ENCODE peak calls at places on chromosomes 5 and 9, in eight cellular contexts. O is T follicular helper cell; F is HFFc6; H is natural killer cell treated with Interleukin-12 subunit alpha and Interleukin-12 subunit beta and Interleukin-15 and Interleukin-18, amount 100 ng/mL, for 72 hours; C is CD8-positive, alpha-beta memory T cell; D is activated effector memory CD4-positive, alpha-beta T cell treated with anti-CD3 and anti-CD28 coated beads, Interleukin-2, amount 50 U/mL, for 16 hours; X is dermis microvascular lymphatic vessel endothelial cell; P is iris pigment epithelial cell. T is an unnamed sample.

GRCh38 chr9:34158362-34158869 is 20.4 kb upstream of the UBAP1 start:
- DNase-seq in O (no peak), F (peak; percentile 74), H (no peak), C (no peak), D (no peak), X (no peak), P (peak; percentile 89), T (no peak)

GRCh38 chr9:22216730-22217160 is 207.6 kb upstream of the CDKN2B start:
- DNase-seq in O (no peak), F (peak; percentile 72), H (no peak), C (no peak), D (no peak), X (no peak), P (peak; percentile 75), T (no peak)

GRCh38 chr5:33994845-33995244 is 10.4 kb upstream of the SLC45A2 start:
- DNase-seq in O (no peak), F (peak; percentile 57), H (no peak), C (no peak), D (no peak), X (no peak), P (peak; percentile 37), T (no peak)

GRCh38 chr9:106945727-106946690 is 83.0 kb downstream of the ZNF462 start:
- DNase-seq in O (no peak), F (peak; percentile 82), H (no peak), C (no peak), D (no peak), X (no peak), P (peak; percentile 90), T (no peak)

GRCh38 chr5:143652104-143652700 is 159.8 kb upstream of the HMHB1 start:
- DNase-seq in O (no peak), F (no peak), H (no peak), C (no peak), D (no peak), X (no peak), P (peak; percentile 42), T (no peak)

GRCh38 chr5:170416526-170416925 is 27.4 kb upstream of the KCNMB1 start:
- DNase-seq in O (no peak), F (no peak), H (no peak), C (no peak), D (no peak), X (no peak), P (no peak), T (no peak)

GRCh38 chr5:180081481-180081880 is 9.9 kb upstream of the RNF130 start:
- DNase-seq in O (no peak), F (no peak), H (no peak), C (no peak), D (no peak), X (no peak), P (no peak), T (no peak)

GRCh38 chr9:33867747-33868429 is 50.9 kb downstream of the UBE2R2 start:
- DNase-seq in O (no peak), F (peak; percentile 11), H (no peak), C (no peak), D (no peak), X (no peak), P (no peak), T (no peak)

GRCh38 chr5:124746252-124746915 is at the start of gene ZNF608:
- DNase-seq in O (no peak), F (no peak), H (no peak), C (no peak), D (no peak), X (peak; percentile 54), P (peak; percentile 77), T (no peak)

GRCh38 chr9:129611302-129611800 is 9.6 kb downstream of the C9orf50 start:
- DNase-seq in O (no peak), F (no peak), H (no peak), C (no peak), D (no peak), X (no peak), P (no peak), T (no peak)

GRCh38 chr5:139037732-139038131 is 160.4 kb downstream of the SIL1 start:
- DNase-seq in O (no peak), F (no peak), H (no peak), C (no peak), D (no peak), X (no peak), P (peak; percentile 20), T (no peak)

GRCh38 chr9:38068616-38068865 is 486 bp downstream of the SHB start:
- DNase-seq in O (no peak), F (no peak), H (no peak), C (no peak), D (no peak), X (no peak), P (peak; percentile 74), T (no peak)

GRCh38 chr5:173984218-173984617 is 4.8 kb upstream of the C5orf47 start:
- DNase-seq in O (no peak), F (peak; percentile 15), H (no peak), C (no peak), D (no peak), X (no peak), P (peak; percentile 36), T (no peak)

GRCh38 chr9:13035822-13036221 is 243.7 kb downstream of the MPDZ start:
- DNase-seq in O (no peak), F (no peak), H (no peak), C (no peak), D (no peak), X (no peak), P (no peak), T (no peak)

GRCh38 chr9:19284729-19285128 is 54.2 kb downstream of the DENND4C start:
- DNase-seq in O (no peak), F (no peak), H (no peak), C (no peak), D (no peak), X (no peak), P (no peak), T (no peak)

GRCh38 chr5:139690385-139691274 is 42.5 kb downstream of the CXXC5 start:
- DNase-seq in O (no peak), F (peak; percentile 42), H (no peak), C (no peak), D (no peak), X (no peak), P (peak; percentile 65), T (no peak)

GRCh38 chr9:137301086-137301947 is 754 bp downstream of the NRARP start:
- DNase-seq in O (no peak), F (no peak), H (no peak), C (no peak), D (peak; percentile 72), X (no peak), P (peak; percentile 68), T (no peak)

GRCh38 chr5:177608243-177609075 is 8.5 kb downstream of the B4GALT7 start:
- DNase-seq in O (no peak), F (no peak), H (no peak), C (no peak), D (no peak), X (no peak), P (no peak), T (no peak)

GRCh38 chr9:69470186-69470977 is 145.4 kb downstream of the ENTREP1 start:
- DNase-seq in O (no peak), F (no peak), H (no peak), C (no peak), D (no peak), X (no peak), P (no peak), T (no peak)

GRCh38 chr9:12290166-12290869 is 402.9 kb upstream of the TYRP1 start:
- DNase-seq in O (no peak), F (no peak), H (no peak), C (no peak), D (no peak), X (no peak), P (no peak), T (no peak)

GRCh38 chr9:23322392-23322791 is 503.6 kb downstream of the ELAVL2 start:
- DNase-seq in O (no peak), F (no peak), H (no peak), C (no peak), D (no peak), X (no peak), P (peak; percentile 10), T (no peak)

GRCh38 chr5:172559004-172559932 is 81.8 kb upstream of the NEURL1B start:
- DNase-seq in O (no peak), F (peak; percentile 90), H (no peak), C (no peak), D (no peak), X (no peak), P (peak; percentile 96), T (no peak)

GRCh38 chr5:83498585-83498984 is 27.0 kb downstream of the VCAN start:
- DNase-seq in O (no peak), F (no peak), H (no peak), C (no peak), D (no peak), X (no peak), P (no peak), T (no peak)

GRCh38 chr5:33315170-33315569 is 125.6 kb upstream of the TARS1 start:
- DNase-seq in O (no peak), F (no peak), H (no peak), C (no peak), D (no peak), X (no peak), P (peak; percentile 12), T (no peak)

GRCh38 chr5:90994796-90995195 is 388.3 kb downstream of the ARRDC3 start:
- DNase-seq in O (no peak), F (no peak), H (no peak), C (no peak), D (no peak), X (no peak), P (no peak), T (no peak)

GRCh38 chr9:34589656-34590375 is at the start of gene CNTFR:
- DNase-seq in O (no peak), F (no peak), H (no peak), C (no peak), D (no peak), X (no peak), P (no peak), T (no peak)

GRCh38 chr5:29387384-29387783 is 1806.1 kb upstream of the CDH6 start:
- DNase-seq in O (no peak), F (no peak), H (no peak), C (no peak), D (no peak), X (no peak), P (no peak), T (no peak)

GRCh38 chr5:126178521-126178920 is 244.7 kb upstream of the GRAMD2B start:
- DNase-seq in O (no peak), F (no peak), H (no peak), C (no peak), D (no peak), X (no peak), P (peak; percentile 21), T (no peak)

GRCh38 chr9:107711528-107711927 is 222.0 kb upstream of the KLF4 start:
- DNase-seq in O (no peak), F (peak; percentile 74), H (no peak), C (no peak), D (no peak), X (no peak), P (peak; percentile 83), T (no peak)

GRCh38 chr9:110065527-110065926 is 142.4 kb downstream of the C9orf152 start:
- DNase-seq in O (no peak), F (no peak), H (no peak), C (no peak), D (no peak), X (peak; percentile 68), P (peak; percentile 88), T (peak; percentile 30)

GRCh38 chr9:16532272-16532671 is 338.2 kb downstream of the BNC2 start:
- DNase-seq in O (no peak), F (no peak), H (no peak), C (no peak), D (no peak), X (no peak), P (no peak), T (no peak)

GRCh38 chr5:113214026-113214425 is 220.8 kb downstream of the TSSK1B start:
- DNase-seq in O (no peak), F (no peak), H (no peak), C (no peak), D (no peak), X (no peak), P (no peak), T (no peak)

GRCh38 chr5:109880907-109881685 is 191.4 kb downstream of the MAN2A1 start:
- DNase-seq in O (no peak), F (no peak), H (no peak), C (no peak), D (no peak), X (peak; percentile 9), P (peak; percentile 33), T (no peak)

GRCh38 chr9:130286781-130287428 is 21.3 kb downstream of the HMCN2 start:
- DNase-seq in O (no peak), F (no peak), H (no peak), C (no peak), D (no peak), X (no peak), P (no peak), T (no peak)